ENCODE peak calls at places on chromosomes 11 and 22, in nine cellular contexts. One of them, this sample, is unnamed.

GRCh38 chr11:97398246-97398645 is 1008.4 kb downstream of the JRKL start:
- DNase-seq in activated CD4-positive, CD25-positive, alpha-beta regulatory T cell treated with anti-CD3 and anti-CD28 coated beads, Interleukin-2, amount 50 U/mL, for 72 hours: no peak
- DNase-seq in GM04504: no peak
- DNase-seq in HCT116: no peak
- DNase-seq in astrocyte of the spinal cord: peak; percentile 33
- DNase-seq in stimulated activated CD4-positive, alpha-beta T cell treated with anti-CD3 and anti-CD28 coated beads, Interleukin-12 subunit alpha, Interleukin-12 subunit beta, amount 100 ng/mL, for 48 hours: no peak
- DNase-seq in DMS153: no peak
- DNase-seq in substantia nigra: no peak
- DNase-seq in GM19239: no peak
- DNase-seq in this sample: no peak

GRCh38 chr11:95544095-95544795 is 245.3 kb downstream of the FAM76B start:
- DNase-seq in activated CD4-positive, CD25-positive, alpha-beta regulatory T cell treated with anti-CD3 and anti-CD28 coated beads, Interleukin-2, amount 50 U/mL, for 72 hours: no peak
- DNase-seq in GM04504: no peak
- DNase-seq in HCT116: no peak
- DNase-seq in astrocyte of the spinal cord: no peak
- DNase-seq in stimulated activated CD4-positive, alpha-beta T cell treated with anti-CD3 and anti-CD28 coated beads, Interleukin-12 subunit alpha, Interleukin-12 subunit beta, amount 100 ng/mL, for 48 hours: no peak
- DNase-seq in DMS153: no peak
- DNase-seq in substantia nigra: no peak
- DNase-seq in GM19239: no peak
- DNase-seq in this sample: no peak

GRCh38 chr11:17683378-17684161 is 35.8 kb upstream of the MYOD1 start:
- DNase-seq in activated CD4-positive, CD25-positive, alpha-beta regulatory T cell treated with anti-CD3 and anti-CD28 coated beads, Interleukin-2, amount 50 U/mL, for 72 hours: no peak
- DNase-seq in GM04504: no peak
- DNase-seq in HCT116: peak; percentile 57
- DNase-seq in astrocyte of the spinal cord: peak; percentile 91
- DNase-seq in stimulated activated CD4-positive, alpha-beta T cell treated with anti-CD3 and anti-CD28 coated beads, Interleukin-12 subunit alpha, Interleukin-12 subunit beta, amount 100 ng/mL, for 48 hours: no peak
- DNase-seq in DMS153: no peak
- DNase-seq in substantia nigra: no peak
- DNase-seq in GM19239: no peak
- DNase-seq in this sample: no peak

GRCh38 chr11:76835928-76836612 is 24.6 kb upstream of the ACER3 start:
- DNase-seq in activated CD4-positive, CD25-positive, alpha-beta regulatory T cell treated with anti-CD3 and anti-CD28 coated beads, Interleukin-2, amount 50 U/mL, for 72 hours: no peak
- DNase-seq in GM04504: peak; percentile 91
- DNase-seq in HCT116: no peak
- DNase-seq in astrocyte of the spinal cord: peak; percentile 58
- DNase-seq in stimulated activated CD4-positive, alpha-beta T cell treated with anti-CD3 and anti-CD28 coated beads, Interleukin-12 subunit alpha, Interleukin-12 subunit beta, amount 100 ng/mL, for 48 hours: no peak
- DNase-seq in DMS153: peak; percentile 47
- DNase-seq in substantia nigra: no peak
- DNase-seq in GM19239: no peak
- DNase-seq in this sample: peak; percentile 92

GRCh38 chr22:31284756-31285155 is 7.5 kb downstream of the PIK3IP1 start:
- DNase-seq in activated CD4-positive, CD25-positive, alpha-beta regulatory T cell treated with anti-CD3 and anti-CD28 coated beads, Interleukin-2, amount 50 U/mL, for 72 hours: no peak
- DNase-seq in GM04504: no peak
- DNase-seq in HCT116: no peak
- DNase-seq in astrocyte of the spinal cord: no peak
- DNase-seq in stimulated activated CD4-positive, alpha-beta T cell treated with anti-CD3 and anti-CD28 coated beads, Interleukin-12 subunit alpha, Interleukin-12 subunit beta, amount 100 ng/mL, for 48 hours: no peak
- DNase-seq in DMS153: no peak
- DNase-seq in substantia nigra: no peak
- DNase-seq in GM19239: no peak
- DNase-seq in this sample: no peak

GRCh38 chr11:3169952-3170755 is 5.0 kb upstream of the OSBPL5 start:
- DNase-seq in activated CD4-positive, CD25-positive, alpha-beta regulatory T cell treated with anti-CD3 and anti-CD28 coated beads, Interleukin-2, amount 50 U/mL, for 72 hours: no peak
- DNase-seq in GM04504: no peak
- DNase-seq in HCT116: no peak
- DNase-seq in astrocyte of the spinal cord: no peak
- DNase-seq in stimulated activated CD4-positive, alpha-beta T cell treated with anti-CD3 and anti-CD28 coated beads, Interleukin-12 subunit alpha, Interleukin-12 subunit beta, amount 100 ng/mL, for 48 hours: no peak
- DNase-seq in DMS153: no peak
- DNase-seq in substantia nigra: no peak
- DNase-seq in GM19239: no peak
- DNase-seq in this sample: no peak

GRCh38 chr11:134623711-134624110 is 211.7 kb upstream of the B3GAT1 start:
- DNase-seq in activated CD4-positive, CD25-positive, alpha-beta regulatory T cell treated with anti-CD3 and anti-CD28 coated beads, Interleukin-2, amount 50 U/mL, for 72 hours: no peak
- DNase-seq in GM04504: no peak
- DNase-seq in HCT116: no peak
- DNase-seq in astrocyte of the spinal cord: no peak
- DNase-seq in stimulated activated CD4-positive, alpha-beta T cell treated with anti-CD3 and anti-CD28 coated beads, Interleukin-12 subunit alpha, Interleukin-12 subunit beta, amount 100 ng/mL, for 48 hours: no peak
- DNase-seq in DMS153: no peak
- DNase-seq in substantia nigra: no peak
- DNase-seq in GM19239: no peak
- DNase-seq in this sample: no peak

GRCh38 chr11:69240332-69241074 is 53.5 kb upstream of the MYEOV start:
- DNase-seq in activated CD4-positive, CD25-positive, alpha-beta regulatory T cell treated with anti-CD3 and anti-CD28 coated beads, Interleukin-2, amount 50 U/mL, for 72 hours: no peak
- DNase-seq in GM04504: no peak
- DNase-seq in HCT116: peak; percentile 18
- DNase-seq in astrocyte of the spinal cord: no peak
- DNase-seq in stimulated activated CD4-positive, alpha-beta T cell treated with anti-CD3 and anti-CD28 coated beads, Interleukin-12 subunit alpha, Interleukin-12 subunit beta, amount 100 ng/mL, for 48 hours: no peak
- DNase-seq in DMS153: no peak
- DNase-seq in substantia nigra: no peak
- DNase-seq in GM19239: no peak
- DNase-seq in this sample: no peak

GRCh38 chr22:29744902-29745301 is 21.9 kb downstream of the ZMAT5 start:
- DNase-seq in activated CD4-positive, CD25-positive, alpha-beta regulatory T cell treated with anti-CD3 and anti-CD28 coated beads, Interleukin-2, amount 50 U/mL, for 72 hours: no peak
- DNase-seq in GM04504: peak; percentile 61
- DNase-seq in HCT116: no peak
- DNase-seq in astrocyte of the spinal cord: peak; percentile 14
- DNase-seq in stimulated activated CD4-positive, alpha-beta T cell treated with anti-CD3 and anti-CD28 coated beads, Interleukin-12 subunit alpha, Interleukin-12 subunit beta, amount 100 ng/mL, for 48 hours: no peak
- DNase-seq in DMS153: peak; percentile 8
- DNase-seq in substantia nigra: no peak
- DNase-seq in GM19239: no peak
- DNase-seq in this sample: peak; percentile 82

GRCh38 chr11:88576741-88577140 is 239.2 kb upstream of the CTSC start:
- DNase-seq in activated CD4-positive, CD25-positive, alpha-beta regulatory T cell treated with anti-CD3 and anti-CD28 coated beads, Interleukin-2, amount 50 U/mL, for 72 hours: no peak
- DNase-seq in GM04504: no peak
- DNase-seq in HCT116: no peak
- DNase-seq in astrocyte of the spinal cord: no peak
- DNase-seq in stimulated activated CD4-positive, alpha-beta T cell treated with anti-CD3 and anti-CD28 coated beads, Interleukin-12 subunit alpha, Interleukin-12 subunit beta, amount 100 ng/mL, for 48 hours: no peak
- DNase-seq in DMS153: no peak
- DNase-seq in substantia nigra: no peak
- DNase-seq in GM19239: no peak
- DNase-seq in this sample: no peak

GRCh38 chr11:32809313-32809712 is 14.9 kb upstream of the CCDC73 start:
- DNase-seq in activated CD4-positive, CD25-positive, alpha-beta regulatory T cell treated with anti-CD3 and anti-CD28 coated beads, Interleukin-2, amount 50 U/mL, for 72 hours: peak; percentile 37
- DNase-seq in GM04504: peak; percentile 38
- DNase-seq in HCT116: peak; percentile 60
- DNase-seq in astrocyte of the spinal cord: peak; percentile 77
- DNase-seq in stimulated activated CD4-positive, alpha-beta T cell treated with anti-CD3 and anti-CD28 coated beads, Interleukin-12 subunit alpha, Interleukin-12 subunit beta, amount 100 ng/mL, for 48 hours: peak; percentile 24
- DNase-seq in DMS153: peak; percentile 23
- DNase-seq in substantia nigra: no peak
- DNase-seq in GM19239: peak; percentile 17
- DNase-seq in this sample: peak; percentile 9

GRCh38 chr11:35583126-35583525 is 35.1 kb upstream of the FJX1 start:
- DNase-seq in activated CD4-positive, CD25-positive, alpha-beta regulatory T cell treated with anti-CD3 and anti-CD28 coated beads, Interleukin-2, amount 50 U/mL, for 72 hours: no peak
- DNase-seq in GM04504: no peak
- DNase-seq in HCT116: no peak
- DNase-seq in astrocyte of the spinal cord: peak; percentile 78
- DNase-seq in stimulated activated CD4-positive, alpha-beta T cell treated with anti-CD3 and anti-CD28 coated beads, Interleukin-12 subunit alpha, Interleukin-12 subunit beta, amount 100 ng/mL, for 48 hours: no peak
- DNase-seq in DMS153: no peak
- DNase-seq in substantia nigra: no peak
- DNase-seq in GM19239: no peak
- DNase-seq in this sample: no peak

GRCh38 chr11:6703247-6704063 is 20.3 kb upstream of the MRPL17 start:
- DNase-seq in activated CD4-positive, CD25-positive, alpha-beta regulatory T cell treated with anti-CD3 and anti-CD28 coated beads, Interleukin-2, amount 50 U/mL, for 72 hours: no peak
- DNase-seq in GM04504: peak; percentile 64
- DNase-seq in HCT116: peak; percentile 24
- DNase-seq in astrocyte of the spinal cord: peak; percentile 57
- DNase-seq in stimulated activated CD4-positive, alpha-beta T cell treated with anti-CD3 and anti-CD28 coated beads, Interleukin-12 subunit alpha, Interleukin-12 subunit beta, amount 100 ng/mL, for 48 hours: no peak
- DNase-seq in DMS153: no peak
- DNase-seq in substantia nigra: no peak
- DNase-seq in GM19239: no peak
- DNase-seq in this sample: no peak

GRCh38 chr11:132862918-132863317 is 669.4 kb downstream of the OPCML start:
- DNase-seq in activated CD4-positive, CD25-positive, alpha-beta regulatory T cell treated with anti-CD3 and anti-CD28 coated beads, Interleukin-2, amount 50 U/mL, for 72 hours: no peak
- DNase-seq in GM04504: no peak
- DNase-seq in HCT116: no peak
- DNase-seq in astrocyte of the spinal cord: no peak
- DNase-seq in stimulated activated CD4-positive, alpha-beta T cell treated with anti-CD3 and anti-CD28 coated beads, Interleukin-12 subunit alpha, Interleukin-12 subunit beta, amount 100 ng/mL, for 48 hours: no peak
- DNase-seq in DMS153: no peak
- DNase-seq in substantia nigra: no peak
- DNase-seq in GM19239: no peak
- DNase-seq in this sample: no peak

GRCh38 chr11:75815345-75815983 is 454 bp downstream of the UVRAG start:
- DNase-seq in activated CD4-positive, CD25-positive, alpha-beta regulatory T cell treated with anti-CD3 and anti-CD28 coated beads, Interleukin-2, amount 50 U/mL, for 72 hours: no peak
- DNase-seq in GM04504: no peak
- DNase-seq in HCT116: no peak
- DNase-seq in astrocyte of the spinal cord: peak; percentile 52
- DNase-seq in stimulated activated CD4-positive, alpha-beta T cell treated with anti-CD3 and anti-CD28 coated beads, Interleukin-12 subunit alpha, Interleukin-12 subunit beta, amount 100 ng/mL, for 48 hours: peak; percentile 29
- DNase-seq in DMS153: no peak
- DNase-seq in substantia nigra: no peak
- DNase-seq in GM19239: no peak
- DNase-seq in this sample: no peak

GRCh38 chr22:47295226-47295901 is 532.9 kb downstream of the TBC1D22A start:
- DNase-seq in activated CD4-positive, CD25-positive, alpha-beta regulatory T cell treated with anti-CD3 and anti-CD28 coated beads, Interleukin-2, amount 50 U/mL, for 72 hours: no peak
- DNase-seq in GM04504: no peak
- DNase-seq in HCT116: no peak
- DNase-seq in astrocyte of the spinal cord: no peak
- DNase-seq in stimulated activated CD4-positive, alpha-beta T cell treated with anti-CD3 and anti-CD28 coated beads, Interleukin-12 subunit alpha, Interleukin-12 subunit beta, amount 100 ng/mL, for 48 hours: no peak
- DNase-seq in DMS153: no peak
- DNase-seq in substantia nigra: no peak
- DNase-seq in GM19239: no peak
- DNase-seq in this sample: no peak

GRCh38 chr11:60763692-60764369 is 7.2 kb downstream of the MS4A15 start:
- DNase-seq in activated CD4-positive, CD25-positive, alpha-beta regulatory T cell treated with anti-CD3 and anti-CD28 coated beads, Interleukin-2, amount 50 U/mL, for 72 hours: no peak
- DNase-seq in GM04504: no peak
- DNase-seq in HCT116: no peak
- DNase-seq in astrocyte of the spinal cord: no peak
- DNase-seq in stimulated activated CD4-positive, alpha-beta T cell treated with anti-CD3 and anti-CD28 coated beads, Interleukin-12 subunit alpha, Interleukin-12 subunit beta, amount 100 ng/mL, for 48 hours: no peak
- DNase-seq in DMS153: no peak
- DNase-seq in substantia nigra: no peak
- DNase-seq in GM19239: no peak
- DNase-seq in this sample: peak; percentile 48

GRCh38 chr22:49886346-49887073 is 31.7 kb downstream of the ALG12 start:
- DNase-seq in activated CD4-positive, CD25-positive, alpha-beta regulatory T cell treated with anti-CD3 and anti-CD28 coated beads, Interleukin-2, amount 50 U/mL, for 72 hours: no peak
- DNase-seq in GM04504: no peak
- DNase-seq in HCT116: no peak
- DNase-seq in astrocyte of the spinal cord: no peak
- DNase-seq in stimulated activated CD4-positive, alpha-beta T cell treated with anti-CD3 and anti-CD28 coated beads, Interleukin-12 subunit alpha, Interleukin-12 subunit beta, amount 100 ng/mL, for 48 hours: no peak
- DNase-seq in DMS153: no peak
- DNase-seq in substantia nigra: no peak
- DNase-seq in GM19239: no peak
- DNase-seq in this sample: no peak

GRCh38 chr22:21779444-21779843 is 43.9 kb upstream of the YPEL1 start:
- DNase-seq in activated CD4-positive, CD25-positive, alpha-beta regulatory T cell treated with anti-CD3 and anti-CD28 coated beads, Interleukin-2, amount 50 U/mL, for 72 hours: no peak
- DNase-seq in GM04504: no peak
- DNase-seq in HCT116: no peak
- DNase-seq in astrocyte of the spinal cord: no peak
- DNase-seq in stimulated activated CD4-positive, alpha-beta T cell treated with anti-CD3 and anti-CD28 coated beads, Interleukin-12 subunit alpha, Interleukin-12 subunit beta, amount 100 ng/mL, for 48 hours: no peak
- DNase-seq in DMS153: no peak
- DNase-seq in substantia nigra: no peak
- DNase-seq in GM19239: no peak
- DNase-seq in this sample: no peak

GRCh38 chr11:47899801-47900200 is 51.7 kb upstream of the NUP160 start:
- DNase-seq in activated CD4-positive, CD25-positive, alpha-beta regulatory T cell treated with anti-CD3 and anti-CD28 coated beads, Interleukin-2, amount 50 U/mL, for 72 hours: no peak
- DNase-seq in GM04504: no peak
- DNase-seq in HCT116: no peak
- DNase-seq in astrocyte of the spinal cord: no peak
- DNase-seq in stimulated activated CD4-positive, alpha-beta T cell treated with anti-CD3 and anti-CD28 coated beads, Interleukin-12 subunit alpha, Interleukin-12 subunit beta, amount 100 ng/mL, for 48 hours: no peak
- DNase-seq in DMS153: no peak
- DNase-seq in substantia nigra: no peak
- DNase-seq in GM19239: peak; percentile 66
- DNase-seq in this sample: no peak

GRCh38 chr11:2376751-2377451 is at the start of gene CD81:
- DNase-seq in activated CD4-positive, CD25-positive, alpha-beta regulatory T cell treated with anti-CD3 and anti-CD28 coated beads, Interleukin-2, amount 50 U/mL, for 72 hours: peak; percentile 72
- DNase-seq in GM04504: no peak
- DNase-seq in HCT116: no peak
- DNase-seq in astrocyte of the spinal cord: no peak
- DNase-seq in stimulated activated CD4-positive, alpha-beta T cell treated with anti-CD3 and anti-CD28 coated beads, Interleukin-12 subunit alpha, Interleukin-12 subunit beta, amount 100 ng/mL, for 48 hours: peak; percentile 29
- DNase-seq in DMS153: no peak
- DNase-seq in substantia nigra: no peak
- DNase-seq in GM19239: peak; percentile 81
- DNase-seq in this sample: no peak

GRCh38 chr11:34034053-34034452 is 17.5 kb upstream of the CAPRIN1 start:
- DNase-seq in activated CD4-positive, CD25-positive, alpha-beta regulatory T cell treated with anti-CD3 and anti-CD28 coated beads, Interleukin-2, amount 50 U/mL, for 72 hours: no peak
- DNase-seq in GM04504: no peak
- DNase-seq in HCT116: no peak
- DNase-seq in astrocyte of the spinal cord: no peak
- DNase-seq in stimulated activated CD4-positive, alpha-beta T cell treated with anti-CD3 and anti-CD28 coated beads, Interleukin-12 subunit alpha, Interleukin-12 subunit beta, amount 100 ng/mL, for 48 hours: no peak
- DNase-seq in DMS153: no peak
- DNase-seq in substantia nigra: no peak
- DNase-seq in GM19239: no peak
- DNase-seq in this sample: no peak

GRCh38 chr11:27216268-27217149 is 146.5 kb downstream of the CCDC34 start:
- DNase-seq in activated CD4-positive, CD25-positive, alpha-beta regulatory T cell treated with anti-CD3 and anti-CD28 coated beads, Interleukin-2, amount 50 U/mL, for 72 hours: no peak
- DNase-seq in GM04504: no peak
- DNase-seq in HCT116: no peak
- DNase-seq in astrocyte of the spinal cord: peak; percentile 54
- DNase-seq in stimulated activated CD4-positive, alpha-beta T cell treated with anti-CD3 and anti-CD28 coated beads, Interleukin-12 subunit alpha, Interleukin-12 subunit beta, amount 100 ng/mL, for 48 hours: no peak
- DNase-seq in DMS153: no peak
- DNase-seq in substantia nigra: no peak
- DNase-seq in GM19239: no peak
- DNase-seq in this sample: peak; percentile 79

GRCh38 chr11:23564370-23564769 is 704.1 kb upstream of the CCDC179 start:
- DNase-seq in activated CD4-positive, CD25-positive, alpha-beta regulatory T cell treated with anti-CD3 and anti-CD28 coated beads, Interleukin-2, amount 50 U/mL, for 72 hours: no peak
- DNase-seq in GM04504: no peak
- DNase-seq in HCT116: no peak
- DNase-seq in astrocyte of the spinal cord: no peak
- DNase-seq in stimulated activated CD4-positive, alpha-beta T cell treated with anti-CD3 and anti-CD28 coated beads, Interleukin-12 subunit alpha, Interleukin-12 subunit beta, amount 100 ng/mL, for 48 hours: no peak
- DNase-seq in DMS153: no peak
- DNase-seq in substantia nigra: no peak
- DNase-seq in GM19239: no peak
- DNase-seq in this sample: no peak

GRCh38 chr11:17015639-17016125 is 1.5 kb upstream of the PLEKHA7 start:
- DNase-seq in activated CD4-positive, CD25-positive, alpha-beta regulatory T cell treated with anti-CD3 and anti-CD28 coated beads, Interleukin-2, amount 50 U/mL, for 72 hours: no peak
- DNase-seq in GM04504: peak; percentile 10
- DNase-seq in HCT116: no peak
- DNase-seq in astrocyte of the spinal cord: peak; percentile 10
- DNase-seq in stimulated activated CD4-positive, alpha-beta T cell treated with anti-CD3 and anti-CD28 coated beads, Interleukin-12 subunit alpha, Interleukin-12 subunit beta, amount 100 ng/mL, for 48 hours: no peak
- DNase-seq in DMS153: no peak
- DNase-seq in substantia nigra: no peak
- DNase-seq in GM19239: no peak
- DNase-seq in this sample: no peak

GRCh38 chr11:47056261-47056915 is 119.8 kb downstream of the CSTPP1 start:
- DNase-seq in activated CD4-positive, CD25-positive, alpha-beta regulatory T cell treated with anti-CD3 and anti-CD28 coated beads, Interleukin-2, amount 50 U/mL, for 72 hours: no peak
- DNase-seq in GM04504: no peak
- DNase-seq in HCT116: no peak
- DNase-seq in astrocyte of the spinal cord: peak; percentile 65
- DNase-seq in stimulated activated CD4-positive, alpha-beta T cell treated with anti-CD3 and anti-CD28 coated beads, Interleukin-12 subunit alpha, Interleukin-12 subunit beta, amount 100 ng/mL, for 48 hours: no peak
- DNase-seq in DMS153: no peak
- DNase-seq in substantia nigra: no peak
- DNase-seq in GM19239: no peak
- DNase-seq in this sample: no peak